ENCODE peak calls at places on chromosomes 6 and 20, in eight cellular contexts. One of them, this sample, is unnamed.

GRCh38 chr6:890201-890600 is 197.3 kb upstream of the EXOC2 start:
- DNase-seq in HT1080: no peak
- DNase-seq in bronchial epithelial cell: no peak
- DNase-seq in activated CD4-positive, alpha-beta T cell treated with anti-CD3 and anti-CD28 coated beads for 4 hours: no peak
- DNase-seq in NCI-H1105 treated with DMSO at 0.1 percent for 48 hours: no peak
- DNase-seq in NCI-H2171 treated with DMSO at 0.1 percent for 48 hours: no peak
- DNase-seq in activated CD4-positive, alpha-beta memory T cell treated with anti-CD3 and anti-CD28 coated beads, Interleukin-2, amount 10 ng/mL, durations not matched to agents 7 days and 5 days: no peak
- DNase-seq in effector memory CD8-positive, alpha-beta T cell: no peak
- DNase-seq in this sample: no peak

GRCh38 chr20:20393770-20394169 is 25.9 kb downstream of the INSM1 start:
- DNase-seq in HT1080: no peak
- DNase-seq in NCI-H1105 treated with DMSO at 0.1 percent for 48 hours: no peak
- DNase-seq in effector memory CD8-positive, alpha-beta T cell: no peak
- DNase-seq in bronchial epithelial cell: no peak
- DNase-seq in activated CD4-positive, alpha-beta T cell treated with anti-CD3 and anti-CD28 coated beads for 4 hours: no peak
- DNase-seq in NCI-H2171 treated with DMSO at 0.1 percent for 48 hours: no peak
- DNase-seq in activated CD4-positive, alpha-beta memory T cell treated with anti-CD3 and anti-CD28 coated beads, Interleukin-2, amount 10 ng/mL, durations not matched to agents 7 days and 5 days: no peak
- DNase-seq in this sample: no peak

GRCh38 chr20:43914286-43914685 is 366 bp upstream of the TOX2 start:
- DNase-seq in NCI-H1105 treated with DMSO at 0.1 percent for 48 hours: no peak
- DNase-seq in activated CD4-positive, alpha-beta memory T cell treated with anti-CD3 and anti-CD28 coated beads, Interleukin-2, amount 10 ng/mL, durations not matched to agents 7 days and 5 days: no peak
- DNase-seq in activated CD4-positive, alpha-beta T cell treated with anti-CD3 and anti-CD28 coated beads for 4 hours: peak
- DNase-seq in HT1080: no peak
- DNase-seq in bronchial epithelial cell: no peak
- DNase-seq in NCI-H2171 treated with DMSO at 0.1 percent for 48 hours: no peak
- DNase-seq in effector memory CD8-positive, alpha-beta T cell: no peak
- DNase-seq in this sample: no peak

GRCh38 chr6:132708771-132709170 is 5.1 kb downstream of the VNN1 start:
- DNase-seq in NCI-H1105 treated with DMSO at 0.1 percent for 48 hours: no peak
- DNase-seq in effector memory CD8-positive, alpha-beta T cell: no peak
- DNase-seq in activated CD4-positive, alpha-beta memory T cell treated with anti-CD3 and anti-CD28 coated beads, Interleukin-2, amount 10 ng/mL, durations not matched to agents 7 days and 5 days: no peak
- DNase-seq in NCI-H2171 treated with DMSO at 0.1 percent for 48 hours: no peak
- DNase-seq in activated CD4-positive, alpha-beta T cell treated with anti-CD3 and anti-CD28 coated beads for 4 hours: no peak
- DNase-seq in HT1080: peak
- DNase-seq in bronchial epithelial cell: no peak
- DNase-seq in this sample: no peak

GRCh38 chr6:113359155-113360140 is 497.7 kb upstream of the MARCKS start:
- DNase-seq in NCI-H1105 treated with DMSO at 0.1 percent for 48 hours: no peak
- DNase-seq in NCI-H2171 treated with DMSO at 0.1 percent for 48 hours: peak
- DNase-seq in activated CD4-positive, alpha-beta memory T cell treated with anti-CD3 and anti-CD28 coated beads, Interleukin-2, amount 10 ng/mL, durations not matched to agents 7 days and 5 days: no peak
- DNase-seq in HT1080: peak
- DNase-seq in bronchial epithelial cell: peak
- DNase-seq in effector memory CD8-positive, alpha-beta T cell: no peak
- DNase-seq in activated CD4-positive, alpha-beta T cell treated with anti-CD3 and anti-CD28 coated beads for 4 hours: no peak
- DNase-seq in this sample: no peak

GRCh38 chr20:8400461-8400860 is 268.4 kb downstream of the PLCB1 start:
- DNase-seq in effector memory CD8-positive, alpha-beta T cell: no peak
- DNase-seq in HT1080: no peak
- DNase-seq in NCI-H2171 treated with DMSO at 0.1 percent for 48 hours: no peak
- DNase-seq in activated CD4-positive, alpha-beta memory T cell treated with anti-CD3 and anti-CD28 coated beads, Interleukin-2, amount 10 ng/mL, durations not matched to agents 7 days and 5 days: no peak
- DNase-seq in bronchial epithelial cell: no peak
- DNase-seq in NCI-H1105 treated with DMSO at 0.1 percent for 48 hours: no peak
- DNase-seq in activated CD4-positive, alpha-beta T cell treated with anti-CD3 and anti-CD28 coated beads for 4 hours: no peak
- DNase-seq in this sample: no peak

GRCh38 chr6:20693466-20694063 is 159.3 kb downstream of the CDKAL1 start:
- DNase-seq in activated CD4-positive, alpha-beta memory T cell treated with anti-CD3 and anti-CD28 coated beads, Interleukin-2, amount 10 ng/mL, durations not matched to agents 7 days and 5 days: no peak
- DNase-seq in NCI-H2171 treated with DMSO at 0.1 percent for 48 hours: no peak
- DNase-seq in HT1080: peak
- DNase-seq in NCI-H1105 treated with DMSO at 0.1 percent for 48 hours: peak
- DNase-seq in effector memory CD8-positive, alpha-beta T cell: no peak
- DNase-seq in activated CD4-positive, alpha-beta T cell treated with anti-CD3 and anti-CD28 coated beads for 4 hours: no peak
- DNase-seq in bronchial epithelial cell: peak
- DNase-seq in this sample: no peak

GRCh38 chr6:34172961-34173775 is 27.3 kb upstream of the GRM4 start:
- DNase-seq in NCI-H1105 treated with DMSO at 0.1 percent for 48 hours: no peak
- DNase-seq in activated CD4-positive, alpha-beta T cell treated with anti-CD3 and anti-CD28 coated beads for 4 hours: no peak
- DNase-seq in NCI-H2171 treated with DMSO at 0.1 percent for 48 hours: no peak
- DNase-seq in HT1080: no peak
- DNase-seq in bronchial epithelial cell: peak
- DNase-seq in activated CD4-positive, alpha-beta memory T cell treated with anti-CD3 and anti-CD28 coated beads, Interleukin-2, amount 10 ng/mL, durations not matched to agents 7 days and 5 days: no peak
- DNase-seq in effector memory CD8-positive, alpha-beta T cell: no peak
- DNase-seq in this sample: no peak

GRCh38 chr20:53800883-53801604 is 207.4 kb upstream of the ZNF217 start:
- DNase-seq in activated CD4-positive, alpha-beta memory T cell treated with anti-CD3 and anti-CD28 coated beads, Interleukin-2, amount 10 ng/mL, durations not matched to agents 7 days and 5 days: no peak
- DNase-seq in bronchial epithelial cell: no peak
- DNase-seq in NCI-H2171 treated with DMSO at 0.1 percent for 48 hours: no peak
- DNase-seq in activated CD4-positive, alpha-beta T cell treated with anti-CD3 and anti-CD28 coated beads for 4 hours: no peak
- DNase-seq in HT1080: no peak
- DNase-seq in NCI-H1105 treated with DMSO at 0.1 percent for 48 hours: no peak
- DNase-seq in effector memory CD8-positive, alpha-beta T cell: no peak
- DNase-seq in this sample: no peak

GRCh38 chr20:44247676-44248419 is 740 bp downstream of the GDAP1L1 start:
- DNase-seq in bronchial epithelial cell: peak
- DNase-seq in activated CD4-positive, alpha-beta memory T cell treated with anti-CD3 and anti-CD28 coated beads, Interleukin-2, amount 10 ng/mL, durations not matched to agents 7 days and 5 days: peak
- DNase-seq in NCI-H1105 treated with DMSO at 0.1 percent for 48 hours: no peak
- DNase-seq in activated CD4-positive, alpha-beta T cell treated with anti-CD3 and anti-CD28 coated beads for 4 hours: no peak
- DNase-seq in NCI-H2171 treated with DMSO at 0.1 percent for 48 hours: no peak
- DNase-seq in effector memory CD8-positive, alpha-beta T cell: no peak
- DNase-seq in HT1080: peak
- DNase-seq in this sample: peak

GRCh38 chr6:168895102-168895812 is 358.4 kb downstream of the THBS2 start:
- DNase-seq in bronchial epithelial cell: peak
- DNase-seq in activated CD4-positive, alpha-beta T cell treated with anti-CD3 and anti-CD28 coated beads for 4 hours: peak
- DNase-seq in HT1080: peak
- DNase-seq in NCI-H2171 treated with DMSO at 0.1 percent for 48 hours: peak
- DNase-seq in activated CD4-positive, alpha-beta memory T cell treated with anti-CD3 and anti-CD28 coated beads, Interleukin-2, amount 10 ng/mL, durations not matched to agents 7 days and 5 days: peak
- DNase-seq in NCI-H1105 treated with DMSO at 0.1 percent for 48 hours: peak
- DNase-seq in effector memory CD8-positive, alpha-beta T cell: peak
- DNase-seq in this sample: peak

GRCh38 chr6:14861491-14861943 is 384.4 kb upstream of the JARID2 start:
- DNase-seq in bronchial epithelial cell: no peak
- DNase-seq in NCI-H1105 treated with DMSO at 0.1 percent for 48 hours: no peak
- DNase-seq in HT1080: no peak
- DNase-seq in NCI-H2171 treated with DMSO at 0.1 percent for 48 hours: no peak
- DNase-seq in activated CD4-positive, alpha-beta memory T cell treated with anti-CD3 and anti-CD28 coated beads, Interleukin-2, amount 10 ng/mL, durations not matched to agents 7 days and 5 days: peak
- DNase-seq in activated CD4-positive, alpha-beta T cell treated with anti-CD3 and anti-CD28 coated beads for 4 hours: no peak
- DNase-seq in effector memory CD8-positive, alpha-beta T cell: peak
- DNase-seq in this sample: no peak

GRCh38 chr6:44131880-44132279 is 4.5 kb downstream of the TMEM63B start:
- DNase-seq in activated CD4-positive, alpha-beta memory T cell treated with anti-CD3 and anti-CD28 coated beads, Interleukin-2, amount 10 ng/mL, durations not matched to agents 7 days and 5 days: no peak
- DNase-seq in effector memory CD8-positive, alpha-beta T cell: no peak
- DNase-seq in HT1080: no peak
- DNase-seq in NCI-H2171 treated with DMSO at 0.1 percent for 48 hours: peak
- DNase-seq in bronchial epithelial cell: peak
- DNase-seq in NCI-H1105 treated with DMSO at 0.1 percent for 48 hours: peak
- DNase-seq in activated CD4-positive, alpha-beta T cell treated with anti-CD3 and anti-CD28 coated beads for 4 hours: no peak
- DNase-seq in this sample: no peak

This sample was measured in KG1.